ENCODE peak calls at places on chromosomes 3 and 15, in six cellular contexts. X is PC-3, J is HCT116, P is suprapubic skin, R is body of pancreas, Q is esophagus squamous epithelium. N is an unnamed sample.
A peak's percentile ranks its signal among the peaks of the same experiment; 100 is the strongest.

GRCh38 chr15:27039163-27039562 is 68.2 kb downstream of the GABRG3 start:
- DNase-seq in X (no peak), J (no peak), P (no peak), R (no peak), Q (no peak), N (no peak)

GRCh38 chr3:71160800-71161546 is 422.6 kb downstream of the FOXP1 start:
- DNase-seq in X (peak; percentile 39), J (no peak), P (no peak), R (no peak), Q (no peak), N (no peak)

GRCh38 chr3:58529516-58530353 is 7.3 kb downstream of the ACOX2 start:
- DNase-seq in X (peak; percentile 38), J (peak; percentile 27), P (no peak), R (no peak), Q (no peak), N (peak; percentile 28)

GRCh38 chr15:51737538-51738305 is at the start of gene LYSMD2:
- DNase-seq in X (peak; percentile 43), J (no peak), P (peak; percentile 87), R (peak; percentile 85), Q (no peak), N (peak; percentile 72)

GRCh38 chr3:73298243-73299183 is 237.1 kb downstream of the EBLN2 start:
- DNase-seq in X (no peak), J (no peak), P (no peak), R (no peak), Q (no peak), N (no peak)

GRCh38 chr3:191327526-191327925 is 1.7 kb upstream of the CCDC50 start:
- DNase-seq in X (no peak), J (no peak), P (no peak), R (no peak), Q (no peak), N (no peak)

GRCh38 chr15:53978248-53978906 is at the start of gene UNC13C:
- DNase-seq in X (no peak), J (no peak), P (no peak), R (peak; percentile 30), Q (no peak), N (peak; percentile 3)

GRCh38 chr3:160999268-160999667 is 105.9 kb downstream of the B3GALNT1 start:
- DNase-seq in X (peak; percentile 75), J (no peak), P (no peak), R (peak; percentile 28), Q (no peak), N (no peak)

GRCh38 chr3:27681249-27681748 is 40.8 kb downstream of the EOMES start:
- DNase-seq in X (peak; percentile 82), J (peak; percentile 78), P (no peak), R (no peak), Q (no peak), N (peak; percentile 91)

GRCh38 chr15:44726568-44727461 is 9.5 kb upstream of the TRIM69 start:
- DNase-seq in X (peak; percentile 92), J (peak; percentile 52), P (no peak), R (peak; percentile 14), Q (peak; percentile 35), N (peak; percentile 95)

GRCh38 chr3:69212411-69213160 is 90.2 kb upstream of the LMOD3 start:
- DNase-seq in X (peak; percentile 77), J (no peak), P (no peak), R (no peak), Q (no peak), N (peak; percentile 84)

GRCh38 chr3:45497963-45498362 is 96.6 kb upstream of the LIMD1 start:
- DNase-seq in X (no peak), J (no peak), P (no peak), R (no peak), Q (no peak), N (no peak)

GRCh38 chr3:17551333-17551732 is 191.1 kb downstream of the TBC1D5 start:
- DNase-seq in X (no peak), J (no peak), P (no peak), R (no peak), Q (no peak), N (no peak)

GRCh38 chr3:120244834-120245225 is 40.2 kb downstream of the GPR156 start:
- DNase-seq in X (no peak), J (no peak), P (no peak), R (no peak), Q (no peak), N (no peak)

GRCh38 chr3:85691196-85691595 is 732.4 kb downstream of the CADM2 start:
- DNase-seq in X (no peak), J (no peak), P (no peak), R (no peak), Q (no peak), N (no peak)

GRCh38 chr15:25173241-25174028 is 218.6 kb downstream of the SNRPN start:
- DNase-seq in X (no peak), J (no peak), P (peak; percentile 60), R (no peak), Q (no peak), N (no peak)

GRCh38 chr3:42673082-42673481 is 12.3 kb upstream of the KLHL40 start:
- DNase-seq in X (no peak), J (no peak), P (no peak), R (no peak), Q (no peak), N (no peak)

GRCh38 chr3:12121466-12121865 is 37.2 kb downstream of the TIMP4 start:
- DNase-seq in X (no peak), J (no peak), P (no peak), R (no peak), Q (no peak), N (no peak)

GRCh38 chr15:70426065-70426821 is 328.5 kb upstream of the TLE3 start:
- DNase-seq in X (peak; percentile 69), J (no peak), P (no peak), R (no peak), Q (no peak), N (peak; percentile 53)

GRCh38 chr3:79885407-79885806 is 117.6 kb upstream of the ROBO1 start:
- DNase-seq in X (no peak), J (no peak), P (no peak), R (no peak), Q (no peak), N (no peak)

GRCh38 chr3:34034840-34035239 is 236.4 kb downstream of the PDCD6IP start:
- DNase-seq in X (no peak), J (no peak), P (no peak), R (no peak), Q (no peak), N (no peak)

GRCh38 chr3:30605706-30606300 is 598 bp upstream of the TGFBR2 start:
- DNase-seq in X (peak; percentile 38), J (no peak), P (no peak), R (peak; percentile 38), Q (no peak), N (no peak)

GRCh38 chr3:30604566-30604965 is 1.8 kb upstream of the TGFBR2 start:
- DNase-seq in X (no peak), J (no peak), P (no peak), R (no peak), Q (no peak), N (no peak)

GRCh38 chr3:30605005-30605404 is 1.4 kb upstream of the TGFBR2 start:
- DNase-seq in X (no peak), J (no peak), P (no peak), R (no peak), Q (no peak), N (no peak)

GRCh38 chr3:30602946-30603345 is 3.5 kb upstream of the TGFBR2 start:
- DNase-seq in X (no peak), J (no peak), P (no peak), R (no peak), Q (no peak), N (no peak)

DNA sequence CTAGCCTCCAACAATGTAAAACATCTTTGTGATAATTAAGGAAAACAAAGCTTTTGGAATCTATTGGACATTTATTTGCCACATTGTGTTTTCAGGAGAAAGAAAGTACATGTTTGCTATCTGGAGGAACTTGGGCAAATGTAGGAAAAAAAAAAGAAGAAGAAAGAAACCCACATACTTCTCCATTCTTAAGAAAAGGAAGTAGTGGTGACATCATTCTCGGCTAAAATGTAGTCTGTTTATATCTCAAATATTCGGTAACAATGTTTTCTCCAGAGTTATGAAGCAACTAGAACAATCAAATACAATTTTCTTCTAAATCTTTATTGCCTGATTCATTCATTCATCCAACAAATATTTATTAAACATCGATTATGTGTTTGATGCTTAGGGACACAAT is 2.3 kb upstream of the TGFBR2 start:
- DNase-seq in X (no peak), J (no peak), P (no peak), R (no peak), Q (no peak), N (no peak)
- H3K4me1 ChIP-seq in X (peaks cover 30% of the 10 kb centered on the region), J (peaks cover 60% of the 10 kb centered on the region), P (peaks cover 22% of the 10 kb centered on the region), R (peaks cover 29% of the 10 kb centered on the region), Q (peaks cover 46% of the 10 kb centered on the region), N (peaks cover 5% of the 10 kb centered on the region)

DNA sequence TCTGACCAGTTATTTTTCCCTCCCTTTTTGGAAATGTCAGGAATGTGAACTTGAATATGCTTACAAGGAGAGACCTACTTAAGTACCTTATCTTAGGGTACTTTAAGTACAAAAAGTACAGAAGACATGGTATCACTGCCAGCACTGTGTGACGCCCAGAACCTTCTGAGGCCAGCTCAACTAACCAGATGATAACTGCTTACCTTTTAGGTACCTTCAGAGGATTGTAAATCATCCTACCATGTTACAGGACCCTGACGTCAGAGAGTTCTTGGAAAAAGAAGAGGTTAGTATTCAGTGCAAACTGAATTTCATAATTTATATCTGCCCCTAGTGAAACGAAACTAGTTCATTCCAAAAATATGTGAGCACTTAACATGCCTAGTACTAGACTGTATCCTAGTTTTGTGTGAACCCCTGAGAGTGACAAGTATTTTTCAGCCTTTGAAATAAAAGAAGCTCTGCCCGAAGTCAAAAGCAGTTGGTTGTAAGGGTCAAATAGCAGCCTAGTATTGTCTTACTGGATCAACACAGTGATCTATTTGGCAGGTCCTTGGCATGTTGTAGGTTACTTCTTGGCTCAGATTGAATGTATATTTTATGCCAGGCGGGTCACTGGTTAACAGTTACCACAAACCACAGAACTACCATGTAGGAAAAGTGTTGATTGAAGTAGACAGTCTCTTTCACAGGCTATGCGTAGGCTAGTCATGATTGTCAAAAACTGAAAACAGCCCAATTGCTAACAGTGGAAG is 23.8 kb upstream of the SNX22 start:
- DNase-seq in X (no peak), J (no peak), P (no peak), R (no peak), Q (no peak), N (no peak)
- H3K4me1 ChIP-seq in X (no peaks in the 10 kb centered on the region), J (no peaks in the 10 kb centered on the region), P (no peaks in the 10 kb centered on the region), R (no peaks in the 10 kb centered on the region), Q (no peaks in the 10 kb centered on the region), N (no peaks in the 10 kb centered on the region)

DNA sequence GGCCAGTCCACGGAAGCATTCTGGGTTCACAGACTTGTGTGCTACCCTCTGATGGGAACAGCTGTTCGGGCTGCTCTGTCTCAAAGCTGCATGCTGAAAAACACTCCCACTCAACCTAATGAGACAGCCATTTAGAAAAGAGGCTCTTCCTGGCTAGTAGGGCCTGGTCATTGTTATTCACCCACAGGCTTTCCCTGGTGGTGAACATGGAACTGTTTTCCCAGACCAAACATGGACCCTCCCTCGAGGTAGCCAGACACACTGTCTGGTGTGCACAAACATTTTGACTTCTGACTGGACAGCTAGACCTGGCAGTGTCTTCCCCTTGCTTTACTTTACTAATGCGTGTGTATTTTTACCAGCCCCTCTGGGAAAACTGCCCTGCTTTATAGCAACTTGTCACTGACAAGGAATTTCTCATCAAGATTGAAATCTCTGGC is 39.0 kb downstream of the MECOM start:
- DNase-seq in X (peak; percentile 44), J (no peak), P (no peak), R (no peak), Q (no peak), N (no peak)
- H3K4me1 ChIP-seq in X (no peaks in the 10 kb centered on the region), J (no peaks in the 10 kb centered on the region), P (no peaks in the 10 kb centered on the region), R (peaks cover 36% of the 10 kb centered on the region), Q (peaks cover 15% of the 10 kb centered on the region), N (no peaks in the 10 kb centered on the region)

DNA sequence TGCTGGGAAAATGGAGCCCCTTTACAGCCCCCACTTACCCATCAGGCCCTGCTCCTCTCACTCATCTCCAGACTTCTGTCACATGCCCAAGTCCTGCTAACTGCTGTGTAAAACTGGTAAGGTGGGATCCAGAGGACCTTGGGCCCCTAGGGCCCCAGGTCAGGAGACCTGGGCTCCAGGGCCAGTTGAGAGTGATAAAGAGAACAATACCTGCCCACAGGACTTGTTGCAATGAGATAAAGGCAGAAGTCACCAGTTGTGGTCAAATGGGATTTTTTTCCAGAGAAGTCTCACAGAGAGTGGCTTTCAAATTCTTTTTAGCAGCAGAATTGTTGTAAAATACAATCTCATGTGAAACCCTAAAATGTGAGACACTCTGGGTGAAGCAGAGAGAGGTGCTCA is 753 bp downstream of the FURIN start:
- DNase-seq in X (no peak), J (no peak), P (no peak), R (no peak), Q (no peak), N (no peak)
- H3K4me1 ChIP-seq in X (peaks cover 69% of the 10 kb centered on the region), J (peaks cover 64% of the 10 kb centered on the region), P (peaks cover 67% of the 10 kb centered on the region), R (peaks cover 66% of the 10 kb centered on the region), Q (peaks cover 89% of the 10 kb centered on the region), N (peaks cover 40% of the 10 kb centered on the region)

N was measured in GM23248.